ENCODE peak calls at places on chromosomes 12 and 14, in ten cellular contexts. One of them, this sample, is unnamed.

GRCh38 chr12:49968431-49968830 is 4.3 kb upstream of the AQP6 start:
- DNase-seq in GM23338: no peak
- DNase-seq in stimulated activated CD8-positive, alpha-beta memory T cell treated with anti-CD3 and anti-CD28 coated beads, Interleukin-7, amount 100 ng/mL, for 48 hours: no peak
- DNase-seq in lower leg skin: no peak
- DNase-seq in sigmoid colon: peak
- DNase-seq in mammary epithelial cell: no peak
- DNase-seq in A673: no peak
- DNase-seq in T-helper 9 cell: no peak
- DNase-seq in memory B cell: no peak
- DNase-seq in foreskin fibroblast: no peak
- DNase-seq in this sample: no peak

GRCh38 chr12:8912910-8913309 is 1.4 kb upstream of the PHC1 start:
- DNase-seq in T-helper 9 cell: no peak
- DNase-seq in stimulated activated CD8-positive, alpha-beta memory T cell treated with anti-CD3 and anti-CD28 coated beads, Interleukin-7, amount 100 ng/mL, for 48 hours: no peak
- DNase-seq in lower leg skin: peak
- DNase-seq in memory B cell: no peak
- DNase-seq in GM23338: peak
- DNase-seq in mammary epithelial cell: peak
- DNase-seq in A673: no peak
- DNase-seq in foreskin fibroblast: no peak
- DNase-seq in sigmoid colon: no peak
- DNase-seq in this sample: no peak

GRCh38 chr14:43956741-43957140 is 550.3 kb downstream of the FSCB start:
- DNase-seq in lower leg skin: no peak
- DNase-seq in foreskin fibroblast: no peak
- DNase-seq in memory B cell: no peak
- DNase-seq in sigmoid colon: no peak
- DNase-seq in GM23338: no peak
- DNase-seq in mammary epithelial cell: no peak
- DNase-seq in T-helper 9 cell: no peak
- DNase-seq in stimulated activated CD8-positive, alpha-beta memory T cell treated with anti-CD3 and anti-CD28 coated beads, Interleukin-7, amount 100 ng/mL, for 48 hours: no peak
- DNase-seq in A673: no peak
- DNase-seq in this sample: no peak

GRCh38 chr12:27077586-27077985 is 4.8 kb downstream of the C12orf71 start:
- DNase-seq in sigmoid colon: no peak
- DNase-seq in mammary epithelial cell: peak
- DNase-seq in foreskin fibroblast: no peak
- DNase-seq in memory B cell: no peak
- DNase-seq in lower leg skin: no peak
- DNase-seq in A673: no peak
- DNase-seq in stimulated activated CD8-positive, alpha-beta memory T cell treated with anti-CD3 and anti-CD28 coated beads, Interleukin-7, amount 100 ng/mL, for 48 hours: no peak
- DNase-seq in GM23338: no peak
- DNase-seq in T-helper 9 cell: no peak
- DNase-seq in this sample: no peak

GRCh38 chr12:132287391-132288238 is 41.8 kb downstream of the GALNT9 start:
- DNase-seq in A673: no peak
- DNase-seq in memory B cell: no peak
- DNase-seq in foreskin fibroblast: no peak
- DNase-seq in sigmoid colon: no peak
- DNase-seq in T-helper 9 cell: no peak
- DNase-seq in stimulated activated CD8-positive, alpha-beta memory T cell treated with anti-CD3 and anti-CD28 coated beads, Interleukin-7, amount 100 ng/mL, for 48 hours: no peak
- DNase-seq in lower leg skin: no peak
- DNase-seq in mammary epithelial cell: no peak
- DNase-seq in GM23338: no peak
- DNase-seq in this sample: no peak

GRCh38 chr14:24407608-24408325 is 9.0 kb downstream of the NYNRIN start:
- DNase-seq in mammary epithelial cell: no peak
- DNase-seq in lower leg skin: no peak
- DNase-seq in T-helper 9 cell: no peak
- DNase-seq in foreskin fibroblast: no peak
- DNase-seq in memory B cell: no peak
- DNase-seq in GM23338: no peak
- DNase-seq in stimulated activated CD8-positive, alpha-beta memory T cell treated with anti-CD3 and anti-CD28 coated beads, Interleukin-7, amount 100 ng/mL, for 48 hours: no peak
- DNase-seq in A673: no peak
- DNase-seq in sigmoid colon: peak
- DNase-seq in this sample: no peak

GRCh38 chr12:121813951-121814350 is 10.1 kb downstream of the SETD1B start:
- DNase-seq in foreskin fibroblast: no peak
- DNase-seq in sigmoid colon: no peak
- DNase-seq in memory B cell: no peak
- DNase-seq in lower leg skin: no peak
- DNase-seq in mammary epithelial cell: no peak
- DNase-seq in GM23338: no peak
- DNase-seq in A673: no peak
- DNase-seq in stimulated activated CD8-positive, alpha-beta memory T cell treated with anti-CD3 and anti-CD28 coated beads, Interleukin-7, amount 100 ng/mL, for 48 hours: no peak
- DNase-seq in T-helper 9 cell: no peak
- DNase-seq in this sample: no peak

GRCh38 chr12:111359231-111359913 is 9.5 kb downstream of the PHETA1 start:
- DNase-seq in sigmoid colon: no peak
- DNase-seq in A673: no peak
- DNase-seq in stimulated activated CD8-positive, alpha-beta memory T cell treated with anti-CD3 and anti-CD28 coated beads, Interleukin-7, amount 100 ng/mL, for 48 hours: peak
- DNase-seq in mammary epithelial cell: no peak
- DNase-seq in lower leg skin: no peak
- DNase-seq in memory B cell: no peak
- DNase-seq in foreskin fibroblast: peak
- DNase-seq in T-helper 9 cell: no peak
- DNase-seq in GM23338: no peak
- DNase-seq in this sample: peak

GRCh38 chr14:76957224-76957881 is 71.2 kb downstream of the IRF2BPL start:
- DNase-seq in GM23338: no peak
- DNase-seq in mammary epithelial cell: no peak
- DNase-seq in A673: peak
- DNase-seq in sigmoid colon: no peak
- DNase-seq in stimulated activated CD8-positive, alpha-beta memory T cell treated with anti-CD3 and anti-CD28 coated beads, Interleukin-7, amount 100 ng/mL, for 48 hours: no peak
- DNase-seq in memory B cell: no peak
- DNase-seq in foreskin fibroblast: no peak
- DNase-seq in T-helper 9 cell: peak
- DNase-seq in lower leg skin: no peak
- DNase-seq in this sample: no peak

GRCh38 chr14:42224053-42224888 is 617.6 kb downstream of the LRFN5 start:
- DNase-seq in memory B cell: peak
- DNase-seq in mammary epithelial cell: peak
- DNase-seq in GM23338: peak
- DNase-seq in A673: peak
- DNase-seq in stimulated activated CD8-positive, alpha-beta memory T cell treated with anti-CD3 and anti-CD28 coated beads, Interleukin-7, amount 100 ng/mL, for 48 hours: no peak
- DNase-seq in foreskin fibroblast: peak
- DNase-seq in sigmoid colon: no peak
- DNase-seq in lower leg skin: peak
- DNase-seq in T-helper 9 cell: no peak
- DNase-seq in this sample: peak

GRCh38 chr12:3155710-3156386 is 78.7 kb downstream of the TSPAN9 start:
- DNase-seq in GM23338: no peak
- DNase-seq in foreskin fibroblast: no peak
- DNase-seq in lower leg skin: no peak
- DNase-seq in sigmoid colon: no peak
- DNase-seq in A673: no peak
- DNase-seq in mammary epithelial cell: no peak
- DNase-seq in memory B cell: no peak
- DNase-seq in stimulated activated CD8-positive, alpha-beta memory T cell treated with anti-CD3 and anti-CD28 coated beads, Interleukin-7, amount 100 ng/mL, for 48 hours: no peak
- DNase-seq in T-helper 9 cell: no peak
- DNase-seq in this sample: no peak

GRCh38 chr14:92599786-92600185 is 86.2 kb downstream of the RIN3 start:
- DNase-seq in lower leg skin: no peak
- DNase-seq in foreskin fibroblast: peak
- DNase-seq in GM23338: no peak
- DNase-seq in T-helper 9 cell: no peak
- DNase-seq in stimulated activated CD8-positive, alpha-beta memory T cell treated with anti-CD3 and anti-CD28 coated beads, Interleukin-7, amount 100 ng/mL, for 48 hours: no peak
- DNase-seq in sigmoid colon: no peak
- DNase-seq in A673: no peak
- DNase-seq in memory B cell: no peak
- DNase-seq in mammary epithelial cell: no peak
- DNase-seq in this sample: no peak

GRCh38 chr12:67813509-67813908 is 165.0 kb downstream of the DYRK2 start:
- DNase-seq in GM23338: no peak
- DNase-seq in mammary epithelial cell: no peak
- DNase-seq in lower leg skin: no peak
- DNase-seq in stimulated activated CD8-positive, alpha-beta memory T cell treated with anti-CD3 and anti-CD28 coated beads, Interleukin-7, amount 100 ng/mL, for 48 hours: no peak
- DNase-seq in sigmoid colon: no peak
- DNase-seq in T-helper 9 cell: no peak
- DNase-seq in A673: no peak
- DNase-seq in memory B cell: no peak
- DNase-seq in foreskin fibroblast: peak
- DNase-seq in this sample: no peak